ENCODE peak calls at places on chromosome 9, in eight cellular contexts. S, R, I, H, A, W, E and X are unnamed samples.

GRCh38 chr9:87428659-87429058 is 69.0 kb upstream of the DAPK1 start:
- DNase-seq in S (no peak), R (no peak), I (no peak), H (no peak), A (no peak), W (no peak), E (no peak), X (no peak)

GRCh38 chr9:131405429-131405828 is 11.5 kb downstream of the PRRC2B start:
- DNase-seq in S (peak), R (no peak), I (peak), H (peak), A (no peak), W (no peak), E (no peak), X (no peak)

GRCh38 chr9:16449331-16449730 is 421.1 kb downstream of the BNC2 start:
- DNase-seq in S (no peak), R (no peak), I (no peak), H (no peak), A (no peak), W (no peak), E (no peak), X (no peak)

GRCh38 chr9:127411122-127411521 is 13.1 kb upstream of the ZNF79 start:
- DNase-seq in S (no peak), R (no peak), I (no peak), H (no peak), A (no peak), W (no peak), E (no peak), X (no peak)

GRCh38 chr9:136438909-136439549 is 616 bp downstream of the INPP5E start:
- DNase-seq in S (no peak), R (no peak), I (peak), H (no peak), A (no peak), W (no peak), E (no peak), X (no peak)

GRCh38 chr9:69931340-69931739 is 110.7 kb downstream of the CFAP95 start:
- DNase-seq in S (no peak), R (no peak), I (peak), H (no peak), A (no peak), W (no peak), E (no peak), X (no peak)

GRCh38 chr9:78049484-78049883 is 17.9 kb upstream of the GNAQ start:
- DNase-seq in S (no peak), R (no peak), I (no peak), H (no peak), A (no peak), W (no peak), E (no peak), X (no peak)

GRCh38 chr9:129840024-129840423 is 4.8 kb downstream of the USP20 start:
- DNase-seq in S (no peak), R (no peak), I (no peak), H (no peak), A (no peak), W (no peak), E (no peak), X (no peak)

GRCh38 chr9:129323999-129324553 is 146.0 kb upstream of the IER5L start:
- DNase-seq in S (no peak), R (no peak), I (no peak), H (no peak), A (no peak), W (no peak), E (no peak), X (no peak)

GRCh38 chr9:93460689-93461413 is 7.5 kb upstream of the FAM120AOS start:
- DNase-seq in S (no peak), R (no peak), I (peak), H (no peak), A (no peak), W (no peak), E (no peak), X (no peak)
- H3K4me3 ChIP-seq in S (no peak), R (no peak), I (no peak), H (no peak), A (no peak), W (no peak), E (no peak), X (no peak)

GRCh38 chr9:134395002-134395517 is 68.8 kb downstream of the RXRA start:
- DNase-seq in S (no peak), R (no peak), I (no peak), H (no peak), A (no peak), W (no peak), E (no peak), X (no peak)

GRCh38 chr9:134396258-134396742 is 70.0 kb downstream of the RXRA start:
- DNase-seq in S (no peak), R (no peak), I (no peak), H (no peak), A (no peak), W (no peak), E (no peak), X (peak)

GRCh38 chr9:134395727-134396257 is 69.5 kb downstream of the RXRA start:
- DNase-seq in S (no peak), R (no peak), I (no peak), H (no peak), A (no peak), W (no peak), E (no peak), X (no peak)

GRCh38 chr9:134398756-134399155 is 72.5 kb downstream of the RXRA start:
- DNase-seq in S (no peak), R (no peak), I (no peak), H (no peak), A (no peak), W (no peak), E (no peak), X (no peak)

DNA sequence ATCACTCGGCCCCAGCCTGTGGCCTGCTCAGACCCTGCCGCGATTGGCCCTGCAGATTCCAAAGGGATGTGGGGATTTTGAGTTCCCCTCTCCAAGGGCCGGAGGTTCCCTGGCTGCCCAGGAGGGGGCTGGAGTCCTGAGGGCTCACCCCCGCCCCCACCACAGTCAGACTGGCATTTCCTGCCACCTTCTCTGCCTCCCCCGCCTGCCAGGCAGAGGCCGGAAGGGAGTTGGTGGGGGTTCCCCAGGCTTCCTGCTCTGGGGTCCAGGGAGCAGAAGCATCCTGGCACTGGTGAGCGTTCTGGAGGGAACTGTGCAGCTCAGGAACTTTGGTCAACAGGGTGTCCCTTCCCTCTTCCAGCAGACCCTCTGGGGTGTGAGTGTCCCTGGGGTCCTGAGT is 70.6 kb downstream of the RXRA start:
- DNase-seq in S (no peak), R (no peak), I (no peak), H (no peak), A (no peak), W (no peak), E (no peak), X (no peak)
- H3K4me3 ChIP-seq in S (no peak), R (no peak), I (no peak), H (no peak), A (no peak), W (no peak), E (no peak), X (peak)

DNA sequence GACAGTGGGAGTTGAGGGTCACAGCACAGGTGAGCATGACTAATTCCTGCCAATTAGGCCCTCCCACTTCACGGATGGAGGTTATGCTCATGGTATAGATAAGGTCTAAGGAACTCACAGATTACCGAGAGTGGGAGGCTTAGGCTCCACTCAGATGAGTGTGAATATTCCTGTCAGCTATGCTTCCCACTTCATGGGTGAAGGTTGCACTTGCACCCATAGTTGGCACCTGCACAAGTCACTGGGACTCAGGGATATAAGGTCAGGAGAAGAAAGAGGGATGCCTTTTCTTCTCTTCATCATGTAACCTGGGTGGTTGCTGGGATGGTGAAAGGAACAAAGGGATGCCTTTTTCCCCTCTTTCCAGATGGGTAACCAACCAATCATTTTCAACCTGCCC is 264.9 kb upstream of the TNC start:
- DNase-seq in S (no peak), R (no peak), I (no peak), H (no peak), A (no peak), W (no peak), E (no peak), X (no peak)
- H3K4me3 ChIP-seq in S (no peak), R (no peak), I (no peak), H (no peak), A (no peak), W (no peak), E (no peak), X (no peak)

DNA sequence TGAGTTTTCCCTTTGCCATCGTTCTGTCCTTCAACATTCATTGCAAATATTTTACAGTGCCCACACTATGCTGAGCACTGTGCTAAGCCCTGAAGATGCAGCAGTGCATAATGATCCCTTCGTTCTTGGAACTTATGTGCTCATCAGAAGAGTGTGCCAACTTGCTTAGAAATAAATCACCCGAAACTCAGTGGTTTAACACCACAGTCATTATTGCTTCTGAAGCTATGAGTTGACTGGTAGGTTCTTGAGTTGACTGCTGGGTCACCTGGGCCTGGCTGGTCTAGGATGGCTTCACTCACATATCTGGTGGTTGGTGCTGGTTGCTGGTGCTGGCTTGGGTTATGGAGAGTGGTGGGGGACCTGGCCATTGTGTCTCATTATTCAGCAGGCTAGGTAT is 20.9 kb downstream of the PCSK5 start:
- DNase-seq in S (no peak), R (no peak), I (no peak), H (no peak), A (no peak), W (no peak), E (no peak), X (no peak)
- H3K4me3 ChIP-seq in S (no peak), R (no peak), I (no peak), H (no peak), A (no peak), W (no peak), E (no peak), X (no peak)

GRCh38 chr9:33081128-33081851 is 4.8 kb upstream of the SMU1 start:
- DNase-seq in S (peak), R (peak), I (peak), H (peak), A (no peak), W (peak), E (peak), X (no peak)
- H3K4me3 ChIP-seq in S (peak), R (peak), I (peak), H (peak), A (peak), W (peak), E (no peak), X (peak)

GRCh38 chr9:121772600-121773285 is 121.3 kb downstream of the DAB2IP start:
- DNase-seq in S (no peak), R (no peak), I (no peak), H (peak), A (peak), W (no peak), E (peak), X (peak)

GRCh38 chr9:121774715-121775613 is 123.5 kb downstream of the DAB2IP start:
- DNase-seq in S (no peak), R (no peak), I (no peak), H (peak), A (peak), W (no peak), E (peak), X (peak)

GRCh38 chr9:121773286-121773953 is 122.0 kb downstream of the DAB2IP start:
- DNase-seq in S (no peak), R (no peak), I (no peak), H (peak), A (peak), W (no peak), E (peak), X (no peak)

GRCh38 chr9:121776009-121776738 is 124.7 kb downstream of the DAB2IP start:
- DNase-seq in S (no peak), R (no peak), I (no peak), H (peak), A (no peak), W (no peak), E (no peak), X (peak)

DNA sequence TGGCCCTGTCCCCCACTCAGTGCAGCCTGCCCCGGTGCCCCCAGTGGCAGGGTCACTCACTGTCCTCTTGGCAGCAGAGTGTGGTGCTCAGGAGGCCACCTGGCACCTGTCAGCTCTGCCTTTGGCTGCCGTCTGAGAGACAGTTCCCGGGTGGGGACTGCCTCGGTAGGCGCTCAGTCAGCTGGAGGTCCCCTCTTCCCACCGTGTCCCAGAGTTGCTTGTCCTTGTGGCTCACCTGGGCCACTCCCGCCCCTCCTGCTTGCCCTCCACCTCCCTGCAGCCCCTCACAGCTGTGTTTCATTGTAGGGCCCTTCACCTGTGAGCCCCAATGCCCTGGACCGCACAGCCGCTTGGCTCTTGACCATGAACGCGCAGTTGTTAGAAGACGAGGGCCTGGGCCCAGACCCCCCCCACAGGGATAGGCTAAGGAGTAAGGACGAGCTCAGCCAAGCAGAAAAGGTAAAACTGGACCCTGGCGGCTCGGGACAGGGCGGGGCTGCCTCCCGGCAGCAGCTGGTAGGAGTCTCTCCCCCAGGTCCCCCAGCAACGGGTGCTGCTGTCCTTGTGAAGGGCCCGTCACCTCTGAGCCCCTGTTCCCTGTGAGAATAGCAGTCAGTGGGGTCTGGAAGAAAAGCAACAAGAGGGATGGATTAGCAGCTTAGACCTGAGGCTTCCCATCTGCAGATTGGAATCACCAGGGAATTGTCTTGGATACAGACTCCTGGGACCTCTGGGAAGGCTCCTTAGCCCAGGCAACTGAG is 122.7 kb downstream of the DAB2IP start:
- DNase-seq in S (no peak), R (no peak), I (no peak), H (peak), A (peak), W (no peak), E (peak), X (peak)
- H3K4me3 ChIP-seq in S (no peak), R (no peak), I (no peak), H (no peak), A (no peak), W (no peak), E (no peak), X (no peak)

DNA sequence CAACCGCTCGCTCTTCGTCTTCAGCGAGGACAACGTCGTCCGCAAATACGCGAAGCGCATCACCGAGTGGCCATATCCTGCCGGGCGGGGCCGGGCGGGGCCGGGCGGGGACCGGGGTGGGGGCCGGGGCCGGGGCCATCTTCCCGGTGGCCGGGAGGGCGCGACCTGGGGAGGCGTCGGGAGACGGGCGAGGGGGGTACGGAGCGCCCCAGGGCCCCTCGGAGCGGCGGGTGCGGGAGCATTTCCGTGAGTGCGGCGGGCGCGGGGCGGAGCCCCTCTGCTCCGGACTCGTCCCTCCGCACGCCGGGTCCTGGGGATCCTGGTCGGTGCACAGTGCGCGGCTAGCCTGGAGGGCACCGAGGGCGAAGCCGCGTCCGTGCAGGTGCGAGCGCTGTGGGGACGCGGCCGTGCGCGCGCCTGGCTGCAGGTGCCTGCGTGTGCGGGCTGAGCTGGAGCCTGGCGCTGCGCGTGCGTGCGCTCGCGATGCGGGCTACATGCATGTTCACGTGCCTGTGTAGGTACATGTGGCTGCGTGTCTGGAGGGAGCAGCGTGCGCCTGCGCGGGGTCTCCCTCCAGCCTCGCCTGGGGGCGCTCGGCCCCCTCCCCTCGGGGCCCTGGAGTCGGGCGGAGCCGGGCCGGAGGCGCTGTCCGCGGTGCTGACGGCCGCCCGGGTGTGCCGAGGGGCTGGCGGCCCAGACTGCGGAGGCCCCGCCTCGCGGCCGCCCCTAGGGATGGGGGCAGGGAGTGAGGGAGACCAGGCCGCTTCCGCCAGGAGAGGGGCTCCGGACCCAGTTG is 762 bp downstream of the CACNA1B start:
- DNase-seq in S (peak), R (no peak), I (peak), H (no peak), A (no peak), W (no peak), E (no peak), X (peak)
- H3K4me3 ChIP-seq in S (no peak), R (no peak), I (no peak), H (peak), A (peak), W (no peak), E (no peak), X (peak)

GRCh38 chr9:113223963-113224362 is 2.6 kb downstream of the SLC31A1 start:
- DNase-seq in S (peak), R (no peak), I (peak), H (no peak), A (no peak), W (no peak), E (no peak), X (no peak)
- H3K4me3 ChIP-seq in S (no peak), R (no peak), I (no peak), H (no peak), A (no peak), W (no peak), E (no peak), X (no peak)

GRCh38 chr9:98942906-98943681 is 613 bp upstream of the COL15A1 start:
- DNase-seq in S (no peak), R (no peak), I (peak), H (no peak), A (no peak), W (no peak), E (no peak), X (no peak)
- H3K4me3 ChIP-seq in S (peak), R (no peak), I (peak), H (peak), A (peak), W (peak), E (peak), X (peak)

GRCh38 chr9:72361227-72361626 is 3.8 kb downstream of the ZFAND5 start:
- DNase-seq in S (no peak), R (no peak), I (no peak), H (no peak), A (no peak), W (no peak), E (no peak), X (no peak)

GRCh38 chr9:72362680-72363139 is 2.3 kb downstream of the ZFAND5 start:
- DNase-seq in S (peak), R (no peak), I (peak), H (peak), A (peak), W (no peak), E (peak), X (peak)

GRCh38 chr9:72363226-72363625 is 1.8 kb downstream of the ZFAND5 start:
- DNase-seq in S (no peak), R (no peak), I (no peak), H (no peak), A (no peak), W (no peak), E (no peak), X (no peak)

GRCh38 chr9:72363908-72364678 is 915 bp downstream of the ZFAND5 start:
- DNase-seq in S (peak), R (no peak), I (peak), H (peak), A (peak), W (no peak), E (peak), X (peak)

GRCh38 chr9:72362118-72362531 is 2.9 kb downstream of the ZFAND5 start:
- DNase-seq in S (peak), R (no peak), I (peak), H (no peak), A (no peak), W (no peak), E (no peak), X (no peak)
- H3K4me3 ChIP-seq in S (peak), R (peak), I (peak), H (peak), A (peak), W (peak), E (peak), X (peak)